ENCODE peak calls at places on chromosomes 3 and 15, in four cellular contexts. One of them, this sample, is unnamed.

GRCh38 chr15:92545996-92546395 is 109.6 kb downstream of the FAM174B start:
- DNase-seq in WTC11: no peak
- DNase-seq in K562: no peak
- DNase-seq in A549: no peak
- DNase-seq in this sample: no peak

GRCh38 chr15:72474466-72474911 is 359 bp downstream of the ARIH1 start:
- DNase-seq in K562: peak
- DNase-seq in WTC11: peak
- DNase-seq in A549: no peak
- DNase-seq in this sample: no peak

GRCh38 chr15:56045068-56045748 is 51.8 kb upstream of the NEDD4 start:
- DNase-seq in WTC11: no peak
- DNase-seq in K562: no peak
- DNase-seq in A549: no peak
- DNase-seq in this sample: no peak

GRCh38 chr3:158766364-158766763 is 34.1 kb upstream of the RARRES1 start:
- DNase-seq in A549: no peak
- DNase-seq in K562: no peak
- DNase-seq in WTC11: no peak
- DNase-seq in this sample: no peak

GRCh38 chr3:158420654-158421396 is 150.2 kb upstream of the MLF1 start:
- DNase-seq in K562: no peak
- DNase-seq in A549: peak
- DNase-seq in WTC11: no peak
- DNase-seq in this sample: no peak

GRCh38 chr3:49655731-49656285 is 18.3 kb upstream of the APEH start:
- DNase-seq in K562: no peak
- DNase-seq in WTC11: no peak
- DNase-seq in A549: no peak
- DNase-seq in this sample: no peak

GRCh38 chr15:38084289-38084688 is 149.8 kb downstream of the TMCO5A start:
- DNase-seq in K562: no peak
- DNase-seq in WTC11: no peak
- DNase-seq in A549: no peak
- DNase-seq in this sample: no peak

GRCh38 chr15:53910236-53910849 is 67.9 kb upstream of the UNC13C start:
- DNase-seq in WTC11: no peak
- DNase-seq in A549: no peak
- DNase-seq in K562: no peak
- DNase-seq in this sample: peak

GRCh38 chr15:36691596-36691995 is 112.2 kb downstream of the CDIN1 start:
- DNase-seq in K562: no peak
- DNase-seq in WTC11: no peak
- DNase-seq in A549: no peak
- DNase-seq in this sample: no peak

GRCh38 chr3:52792961-52793695 is 1.5 kb upstream of the ITIH3 start:
- DNase-seq in K562: no peak
- DNase-seq in A549: no peak
- DNase-seq in WTC11: no peak
- DNase-seq in this sample: no peak

GRCh38 chr3:106699093-106699492 is 678.1 kb upstream of the CCDC54 start:
- DNase-seq in WTC11: no peak
- DNase-seq in A549: no peak
- DNase-seq in K562: no peak
- DNase-seq in this sample: no peak

GRCh38 chr3:186075489-186075888 is 33.4 kb downstream of the ETV5 start:
- DNase-seq in A549: no peak
- DNase-seq in K562: no peak
- DNase-seq in WTC11: no peak
- DNase-seq in this sample: no peak

GRCh38 chr3:13480340-13481318 is 523 bp downstream of the HDAC11 start:
- DNase-seq in K562: no peak
- DNase-seq in A549: peak
- DNase-seq in WTC11: peak
- DNase-seq in this sample: no peak

GRCh38 chr15:70201376-70201775 is 103.7 kb upstream of the TLE3 start:
- DNase-seq in A549: no peak
- DNase-seq in WTC11: no peak
- DNase-seq in K562: no peak
- DNase-seq in this sample: no peak

GRCh38 chr3:57757642-57758297 is 1.7 kb downstream of the SLMAP start:
- DNase-seq in K562: peak
- DNase-seq in A549: peak
- DNase-seq in WTC11: no peak
- DNase-seq in this sample: peak

GRCh38 chr15:26095710-26096330 is 232.7 kb upstream of the ATP10A start:
- DNase-seq in A549: no peak
- DNase-seq in WTC11: peak
- DNase-seq in K562: no peak
- DNase-seq in this sample: no peak

GRCh38 chr3:13025090-13025489 is 48.1 kb downstream of the IQSEC1 start:
- DNase-seq in WTC11: no peak
- DNase-seq in K562: no peak
- DNase-seq in A549: peak
- DNase-seq in this sample: peak

GRCh38 chr15:40088929-40089755 is 19.5 kb downstream of the BMF start:
- DNase-seq in WTC11: peak
- DNase-seq in A549: no peak
- DNase-seq in K562: peak
- DNase-seq in this sample: no peak

GRCh38 chr15:89243046-89243690 is 611 bp upstream of the FANCI start:
- DNase-seq in WTC11: no peak
- DNase-seq in K562: no peak
- DNase-seq in A549: no peak
- DNase-seq in this sample: no peak

GRCh38 chr15:47742334-47742733 is 25.0 kb downstream of the SEMA6D start:
- DNase-seq in K562: no peak
- DNase-seq in WTC11: no peak
- DNase-seq in A549: no peak
- DNase-seq in this sample: no peak

GRCh38 chr3:124387008-124387407 is 343.2 kb upstream of the UMPS start:
- DNase-seq in K562: no peak
- DNase-seq in WTC11: no peak
- DNase-seq in A549: no peak
- DNase-seq in this sample: no peak

GRCh38 chr3:185825639-185826481 is 1.0 kb upstream of the IGF2BP2 start:
- DNase-seq in K562: peak
- DNase-seq in WTC11: peak
- DNase-seq in A549: peak
- DNase-seq in this sample: no peak

GRCh38 chr3:12229896-12230295 is 59.0 kb upstream of the PPARG start:
- DNase-seq in K562: no peak
- DNase-seq in A549: no peak
- DNase-seq in WTC11: no peak
- DNase-seq in this sample: no peak

GRCh38 chr15:29276366-29276765 is 6.7 kb upstream of the NSMCE3 start:
- DNase-seq in K562: no peak
- DNase-seq in WTC11: no peak
- DNase-seq in A549: no peak
- DNase-seq in this sample: no peak

GRCh38 chr3:170695486-170696069 is 109.7 kb upstream of the SLC7A14 start:
- DNase-seq in WTC11: no peak
- DNase-seq in K562: no peak
- DNase-seq in A549: no peak
- DNase-seq in this sample: no peak

GRCh38 chr3:112889357-112889756 is 42.7 kb upstream of the CD200R1L start:
- DNase-seq in K562: no peak
- DNase-seq in WTC11: no peak
- DNase-seq in A549: no peak
- DNase-seq in this sample: no peak

GRCh38 chr3:57600195-57600594 is 3.1 kb upstream of the ARF4 start:
- DNase-seq in K562: no peak
- DNase-seq in WTC11: no peak
- DNase-seq in A549: no peak
- DNase-seq in this sample: no peak

GRCh38 chr3:31606453-31606852 is 73.7 kb downstream of the STT3B start:
- DNase-seq in K562: no peak
- DNase-seq in WTC11: no peak
- DNase-seq in A549: no peak
- DNase-seq in this sample: no peak

GRCh38 chr3:31941230-31941632 is 39.8 kb downstream of the OSBPL10 start:
- DNase-seq in K562: no peak
- DNase-seq in WTC11: no peak
- DNase-seq in A549: no peak
- DNase-seq in this sample: peak

GRCh38 chr3:122646146-122646988 is 34.3 kb upstream of the PARP14 start:
- DNase-seq in WTC11: no peak
- DNase-seq in K562: no peak
- DNase-seq in A549: no peak
- DNase-seq in this sample: no peak

DNA sequence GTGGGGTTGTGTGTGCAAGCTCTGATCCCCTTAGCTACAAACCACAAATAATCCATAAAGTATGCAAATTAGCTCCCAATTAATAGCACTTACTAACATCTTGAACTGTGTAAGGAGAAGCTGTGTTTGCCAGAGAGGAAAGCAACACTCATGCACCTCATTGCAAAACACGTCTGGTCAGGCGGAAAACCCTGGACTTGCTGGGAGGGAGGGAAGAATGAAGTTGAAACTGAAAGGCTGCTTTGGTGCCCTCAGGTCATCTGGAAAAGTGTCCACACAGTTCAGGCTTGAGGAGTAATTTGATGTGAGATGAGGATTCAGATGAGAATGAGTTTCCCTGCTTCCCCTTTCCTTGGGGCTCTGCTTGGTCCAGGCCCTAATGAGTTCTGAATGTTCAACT is 185.5 kb upstream of the ANKRD28 start:
- DNase-seq in A549: no peak
- DNase-seq in K562: no peak
- DNase-seq in WTC11: no peak
- DNase-seq in this sample: no peak
- TF ChIP-seq NR3C1 in A549: no peak
- TF ChIP-seq NR3C1 in K562: no peak
- TF ChIP-seq NR3C1 in WTC11: no peak
- TF ChIP-seq NR3C1 in this sample: no peak

GRCh38 chr15:68676926-68677325 is 98.1 kb downstream of the CORO2B start:
- DNase-seq in A549: no peak
- DNase-seq in K562: no peak
- DNase-seq in WTC11: no peak
- DNase-seq in this sample: no peak

GRCh38 chr15:68679161-68679560 is 100.4 kb downstream of the CORO2B start:
- DNase-seq in WTC11: no peak
- DNase-seq in K562: no peak
- DNase-seq in A549: no peak
- DNase-seq in this sample: no peak

GRCh38 chr15:68679961-68680371 is 101.2 kb downstream of the CORO2B start:
- DNase-seq in A549: no peak
- DNase-seq in WTC11: no peak
- DNase-seq in K562: no peak
- DNase-seq in this sample: no peak

GRCh38 chr15:68677996-68678395 is 99.2 kb downstream of the CORO2B start:
- DNase-seq in A549: no peak
- DNase-seq in WTC11: no peak
- DNase-seq in K562: no peak
- DNase-seq in this sample: no peak

GRCh38 chr15:68678746-68679145 is 100.0 kb downstream of the CORO2B start:
- DNase-seq in WTC11: no peak
- DNase-seq in A549: no peak
- DNase-seq in K562: no peak
- DNase-seq in this sample: no peak
- TF ChIP-seq NR3C1 in WTC11: no peak
- TF ChIP-seq NR3C1 in A549: no peak
- TF ChIP-seq NR3C1 in K562: no peak
- TF ChIP-seq NR3C1 in this sample: no peak

DNA sequence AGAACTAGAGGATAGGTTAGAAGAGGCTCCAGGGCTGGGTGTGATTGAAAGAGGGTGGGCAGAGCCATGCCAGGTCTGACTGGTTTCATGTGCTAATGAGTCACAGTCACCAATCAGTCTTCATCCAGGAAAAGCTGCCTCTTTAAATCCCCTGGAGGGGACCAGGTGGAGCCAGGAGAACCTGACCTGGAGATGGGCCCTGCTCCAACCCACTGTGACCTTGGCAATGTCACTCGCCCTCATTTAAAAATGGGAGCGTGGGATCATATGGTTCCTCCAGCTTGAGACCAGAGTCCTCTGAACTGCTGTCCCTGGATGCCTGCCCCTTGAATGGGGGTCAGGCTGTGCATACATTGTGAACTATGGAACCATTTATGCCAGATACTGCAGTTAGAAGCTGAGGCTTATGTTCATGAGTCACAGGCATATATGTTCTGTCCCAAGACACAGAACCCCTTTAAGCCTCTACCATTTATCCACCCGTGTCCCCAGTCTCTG is 23.0 kb downstream of the HES1 start:
- DNase-seq in A549: no peak
- DNase-seq in WTC11: no peak
- DNase-seq in K562: no peak
- DNase-seq in this sample: peak
- TF ChIP-seq NR3C1 in A549: no peak
- TF ChIP-seq NR3C1 in WTC11: no peak
- TF ChIP-seq NR3C1 in K562: no peak
- TF ChIP-seq NR3C1 in this sample: no peak

GRCh38 chr15:77642019-77642418 is 9.3 kb upstream of the LINGO1 start:
- DNase-seq in WTC11: no peak
- DNase-seq in K562: no peak
- DNase-seq in A549: no peak
- DNase-seq in this sample: no peak

GRCh38 chr15:77637851-77638402 is 5.2 kb upstream of the LINGO1 start:
- DNase-seq in A549: no peak
- DNase-seq in K562: no peak
- DNase-seq in WTC11: no peak
- DNase-seq in this sample: no peak

GRCh38 chr15:77639431-77639830 is 6.7 kb upstream of the LINGO1 start:
- DNase-seq in WTC11: no peak
- DNase-seq in K562: no peak
- DNase-seq in A549: no peak
- DNase-seq in this sample: no peak

GRCh38 chr15:77642793-77643430 is 10.2 kb upstream of the LINGO1 start:
- DNase-seq in WTC11: no peak
- DNase-seq in A549: no peak
- DNase-seq in K562: peak
- DNase-seq in this sample: peak

DNA sequence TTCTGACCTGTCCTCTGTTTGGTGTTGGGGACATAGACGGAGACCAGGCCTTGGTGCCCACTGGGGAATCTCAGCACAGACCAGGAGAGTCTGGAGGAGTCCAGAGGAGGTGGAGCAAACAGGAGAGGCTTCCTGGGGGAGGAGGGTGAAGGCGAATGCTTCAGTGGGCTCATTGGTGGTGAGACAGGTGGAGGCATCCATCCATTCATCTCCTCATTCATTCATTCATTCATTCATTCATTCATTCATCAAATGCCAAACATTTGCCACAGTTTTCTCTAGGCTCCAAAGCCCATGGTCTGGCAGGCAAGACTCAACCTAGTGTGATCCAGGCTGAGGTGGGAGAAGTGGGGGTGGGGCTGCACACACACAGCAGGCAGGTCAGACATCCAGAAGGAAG is 7.9 kb upstream of the LINGO1 start:
- DNase-seq in A549: no peak
- DNase-seq in K562: no peak
- DNase-seq in WTC11: no peak
- DNase-seq in this sample: no peak
- TF ChIP-seq NR3C1 in A549: no peak
- TF ChIP-seq NR3C1 in K562: no peak
- TF ChIP-seq NR3C1 in WTC11: no peak
- TF ChIP-seq NR3C1 in this sample: no peak